ENCODE peak calls at places on chromosome 15, in five cellular contexts. G, D, A, P and Z are unnamed samples.
A peak's percentile ranks its signal among the peaks of the same experiment; 100 is the strongest.

GRCh38 chr15:82043726-82044372 is 2.0 kb downstream of the MEX3B start:
- DNase-seq in G (no peak), D (peak; percentile 32), A (no peak), P (no peak), Z (no peak)

GRCh38 chr15:40150163-40150925 is 10.5 kb upstream of the BUB1B start:
- DNase-seq in G (no peak), D (no peak), A (peak; percentile 99), P (no peak), Z (no peak)

GRCh38 chr15:58357529-58358476 is 74.0 kb upstream of the LIPC start:
- DNase-seq in G (no peak), D (no peak), A (no peak), P (peak; percentile 58), Z (no peak)

GRCh38 chr15:53323197-53323596 is 436.3 kb downstream of the WDR72 start:
- DNase-seq in G (no peak), D (no peak), A (no peak), P (no peak), Z (no peak)

GRCh38 chr15:82150645-82151044 is 104.8 kb upstream of the MEX3B start:
- DNase-seq in G (no peak), D (no peak), A (no peak), P (no peak), Z (no peak)

GRCh38 chr15:31396881-31397560 is 70.4 kb downstream of the KLF13 start:
- DNase-seq in G (no peak), D (peak; percentile 66), A (peak; percentile 59), P (no peak), Z (peak; percentile 96)

GRCh38 chr15:44492672-44493071 is 44.3 kb upstream of the EIF3J start:
- DNase-seq in G (no peak), D (no peak), A (no peak), P (no peak), Z (no peak)

GRCh38 chr15:37014566-37014965 is 85.8 kb downstream of the MEIS2 start:
- DNase-seq in G (no peak), D (no peak), A (no peak), P (no peak), Z (no peak)

GRCh38 chr15:48440084-48440483 is 108.9 kb downstream of the DUT start:
- DNase-seq in G (no peak), D (no peak), A (peak; percentile 59), P (no peak), Z (no peak)

GRCh38 chr15:33735637-33736247 is 232.6 kb upstream of the CHRM5 start:
- DNase-seq in G (no peak), D (peak; percentile 36), A (peak; percentile 27), P (no peak), Z (peak; percentile 22)

GRCh38 chr15:60993008-60993407 is 236.1 kb downstream of the RORA start:
- DNase-seq in G (no peak), D (no peak), A (no peak), P (no peak), Z (no peak)

GRCh38 chr15:45386420-45386819 is 8.1 kb upstream of the GATM start:
- DNase-seq in G (no peak), D (no peak), A (no peak), P (no peak), Z (no peak)

GRCh38 chr15:91780387-91780786 is 73.1 kb upstream of the SLCO3A1 start:
- DNase-seq in G (no peak), D (no peak), A (no peak), P (no peak), Z (no peak)